ENCODE peak calls at places on chromosomes 1 and 21, in six cellular contexts. M is AG04449, S is lower leg skin, X is lower lobe of right lung, T is neural progenitor cell, N is dorsolateral prefrontal cortex. O is an unnamed sample.

GRCh38 chr21:42766756-42767560 is 112.4 kb downstream of the WDR4 start:
- DNase-seq in N (no peak), X (peak), M (no peak), T (no peak), S (no peak), O (no peak)

GRCh38 chr1:6092211-6092610 is 46.5 kb downstream of the KCNAB2 start:
- DNase-seq in M (no peak), X (peak), T (no peak), S (no peak), N (no peak), O (no peak)

GRCh38 chr1:176017722-176018121 is 189.4 kb downstream of the COP1 start:
- DNase-seq in N (no peak), M (no peak), X (no peak), T (no peak), S (no peak), O (no peak)

GRCh38 chr1:88061106-88061829 is 622.8 kb upstream of the PKN2 start:
- DNase-seq in T (peak), X (no peak), S (peak), M (no peak), N (no peak), O (peak)

GRCh38 chr1:241253491-241253890 is 103.5 kb downstream of the RGS7 start:
- DNase-seq in N (no peak), S (no peak), T (no peak), X (no peak), M (peak), O (no peak)

GRCh38 chr1:59249738-59250137 is 47.2 kb upstream of the FGGY start:
- DNase-seq in M (no peak), T (no peak), S (no peak), N (no peak), X (no peak), O (no peak)

GRCh38 chr21:37601915-37602314 is 235.3 kb downstream of the DYRK1A start:
- DNase-seq in N (no peak), M (no peak), S (no peak), T (no peak), X (no peak), O (no peak)

GRCh38 chr1:210418863-210419641 is 90.3 kb downstream of the HHAT start:
- DNase-seq in M (no peak), X (no peak), N (no peak), S (no peak), T (peak), O (no peak)

DNA sequence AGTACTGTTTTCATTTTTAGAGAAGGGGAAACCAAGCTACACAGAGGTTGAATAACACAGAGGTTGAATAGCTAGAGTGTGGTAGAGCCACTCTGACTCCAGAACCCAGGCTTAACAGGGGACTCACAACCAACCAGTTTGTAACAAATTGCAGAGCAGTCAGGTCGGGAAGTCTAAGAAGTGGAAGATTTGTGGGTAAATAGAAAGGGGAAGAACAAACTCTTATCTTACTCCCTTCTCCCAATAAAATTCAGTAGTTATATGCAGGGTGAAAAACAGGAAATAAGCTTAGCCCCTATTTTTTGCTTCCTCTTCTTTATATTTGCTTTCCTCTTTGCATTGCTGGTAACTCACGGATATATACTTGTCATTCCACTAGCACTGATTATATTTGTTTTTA is 23.2 kb downstream of the CDC42 start:
- DNase-seq in T (no peak), M (no peak), X (no peak), S (no peak), N (no peak), O (no peak)
- H3K4me3 ChIP-seq in T (no peak), M (no peak), X (no peak), S (no peak), N (no peak), O (no peak)

GRCh38 chr1:1306070-1306660 is 1.6 kb downstream of the ACAP3 start:
- DNase-seq in S (no peak), T (no peak), M (no peak), X (no peak), N (no peak), O (no peak)
- TF ChIP-seq CTCF in S (no peak), T (peak), M (peak), X (no peak), N (no peak), O (peak)

DNA sequence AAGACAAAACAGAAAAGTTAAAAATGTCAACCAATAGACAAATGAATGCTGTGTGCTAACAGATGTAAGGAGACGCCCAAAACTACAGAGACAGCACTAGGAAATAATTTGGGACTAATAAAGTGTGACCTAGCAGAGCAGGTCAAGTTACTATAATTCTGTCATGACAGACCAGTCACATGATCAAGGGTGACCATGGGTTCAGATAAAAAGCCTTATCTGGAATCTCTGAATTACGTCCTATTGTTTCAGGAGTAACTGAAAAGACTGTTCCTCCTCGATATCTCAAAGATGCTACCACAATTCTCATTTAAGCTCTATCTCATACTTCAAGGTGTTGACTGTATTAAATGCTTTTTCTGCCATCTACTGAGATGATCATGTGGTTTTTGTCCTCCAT is 31.6 kb downstream of the PARP1 start:
- DNase-seq in S (no peak), N (no peak), X (no peak), M (no peak), T (no peak), O (no peak)
- H3K4me3 ChIP-seq in S (no peak), N (no peak), X (no peak), M (no peak), T (no peak), O (no peak)

GRCh38 chr21:18725653-18726052 is 322.1 kb upstream of the TMPRSS15 start:
- DNase-seq in S (no peak), X (no peak), M (no peak), N (no peak), T (peak), O (no peak)
- TF ChIP-seq CTCF in S (no peak), X (no peak), M (no peak), N (no peak), T (peak), O (peak)

GRCh38 chr1:174428033-174428432 is 19.7 kb upstream of the GPR52 start:
- DNase-seq in M (no peak), T (no peak), N (no peak), S (no peak), X (no peak), O (no peak)
- H3K4me3 ChIP-seq in M (no peak), T (no peak), N (no peak), S (no peak), X (no peak), O (no peak)

GRCh38 chr1:8464987-8465386 is 147.1 kb downstream of the SLC45A1 start:
- DNase-seq in M (no peak), N (no peak), X (no peak), T (no peak), S (no peak), O (no peak)
- TF ChIP-seq CTCF in M (no peak), N (peak), X (peak), T (peak), S (no peak), O (no peak)

GRCh38 chr1:36455386-36455785 is 5.1 kb upstream of the OSCP1 start:
- DNase-seq in M (no peak), X (no peak), T (no peak), N (no peak), S (no peak), O (no peak)

GRCh38 chr1:36456391-36456928 is 6.2 kb upstream of the OSCP1 start:
- DNase-seq in X (no peak), N (no peak), S (no peak), M (no peak), T (no peak), O (no peak)

GRCh38 chr1:36453600-36454388 is 3.5 kb upstream of the OSCP1 start:
- DNase-seq in M (no peak), N (no peak), S (no peak), T (no peak), X (no peak), O (no peak)

GRCh38 chr1:36458910-36459309 is 5.3 kb downstream of the MRPS15 start:
- DNase-seq in M (no peak), N (no peak), X (no peak), T (no peak), S (no peak), O (no peak)

GRCh38 chr1:36457691-36458090 is 6.5 kb downstream of the MRPS15 start:
- DNase-seq in M (no peak), X (no peak), T (no peak), N (no peak), S (no peak), O (no peak)
- H3K4me3 ChIP-seq in M (no peak), X (no peak), T (no peak), N (no peak), S (no peak), O (no peak)

GRCh38 chr1:165737196-165737595 is 31.5 kb downstream of the TMCO1 start:
- DNase-seq in N (no peak), M (no peak), S (no peak), X (no peak), T (no peak), O (no peak)

GRCh38 chr1:165742194-165742593 is 26.5 kb downstream of the TMCO1 start:
- DNase-seq in S (no peak), M (no peak), X (no peak), T (no peak), N (no peak), O (no peak)

GRCh38 chr1:165734906-165735305 is 33.8 kb downstream of the TMCO1 start:
- DNase-seq in N (no peak), S (no peak), T (no peak), X (no peak), M (no peak), O (no peak)

DNA sequence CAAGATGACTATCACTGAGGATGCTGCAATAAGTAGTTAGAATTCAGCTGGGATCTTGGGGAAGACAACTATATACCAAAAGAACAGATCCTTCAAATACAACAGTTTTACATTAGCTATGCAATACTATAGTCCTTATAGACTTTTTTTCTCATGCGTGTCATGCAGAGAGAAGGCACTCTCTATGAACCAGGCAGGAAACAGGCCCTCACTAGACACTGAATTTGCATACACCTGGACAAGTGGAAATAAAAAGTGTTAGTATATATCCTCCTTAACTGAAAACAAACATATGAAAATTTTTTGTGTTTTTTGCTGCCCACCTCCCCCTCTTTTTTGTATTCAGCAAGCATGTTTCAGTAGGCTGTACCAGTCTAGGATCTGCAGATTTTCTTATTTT is 29.9 kb downstream of the TMCO1 start:
- DNase-seq in S (no peak), N (no peak), M (no peak), X (no peak), T (no peak), O (no peak)
- TF ChIP-seq CTCF in S (no peak), N (no peak), M (no peak), X (no peak), T (no peak), O (no peak)

O was measured in retinal pigment epithelial cell.